ENCODE peak calls at places on chromosome 4, in seven cellular contexts. V, N, W, X, D, U and F are unnamed samples.

GRCh38 chr4:15976456-15977096 is 13.6 kb upstream of the FGFBP2 start:
- DNase-seq in V (no peak), N (no peak), W (no peak), X (no peak), D (no peak), U (no peak), F (no peak)

GRCh38 chr4:94262163-94263016 is 54.7 kb downstream of the SMARCAD1 start:
- DNase-seq in V (no peak), N (no peak), W (no peak), X (no peak), D (no peak), U (no peak), F (no peak)

GRCh38 chr4:52263612-52264011 is 212.5 kb downstream of the SPATA18 start:
- DNase-seq in V (no peak), N (no peak), W (no peak), X (no peak), D (no peak), U (no peak), F (no peak)

GRCh38 chr4:138199568-138200235 is 42.4 kb downstream of the SLC7A11 start:
- DNase-seq in V (no peak), N (no peak), W (no peak), X (peak), D (no peak), U (no peak), F (no peak)

GRCh38 chr4:26239796-26240195 is 81.0 kb upstream of the RBPJ start:
- DNase-seq in V (no peak), N (no peak), W (no peak), X (no peak), D (no peak), U (no peak), F (no peak)

GRCh38 chr4:71595576-71596108 is 188.2 kb downstream of the GC start:
- DNase-seq in V (no peak), N (no peak), W (no peak), X (no peak), D (no peak), U (no peak), F (no peak)

GRCh38 chr4:95537181-95537580 is 11.6 kb downstream of the UNC5C start:
- DNase-seq in V (no peak), N (no peak), W (no peak), X (no peak), D (no peak), U (no peak), F (no peak)

GRCh38 chr4:14908635-14909034 is 93.6 kb upstream of the CPEB2 start:
- DNase-seq in V (no peak), N (no peak), W (no peak), X (no peak), D (no peak), U (no peak), F (no peak)

GRCh38 chr4:23885943-23886590 is 3.8 kb downstream of the PPARGC1A start:
- DNase-seq in V (no peak), N (no peak), W (no peak), X (no peak), D (no peak), U (no peak), F (no peak)

GRCh38 chr4:153620352-153620751 is 63.7 kb upstream of the TLR2 start:
- DNase-seq in V (no peak), N (no peak), W (no peak), X (no peak), D (no peak), U (no peak), F (no peak)

GRCh38 chr4:84852081-84852480 is 114.4 kb downstream of the WDFY3 start:
- DNase-seq in V (no peak), N (no peak), W (no peak), X (no peak), D (no peak), U (no peak), F (no peak)

GRCh38 chr4:82900335-82901128 is at the start of gene THAP9:
- DNase-seq in V (peak), N (peak), W (peak), X (peak), D (peak), U (peak), F (peak)

GRCh38 chr4:38723726-38724506 is 58.9 kb downstream of the TLR10 start:
- DNase-seq in V (no peak), N (no peak), W (no peak), X (no peak), D (no peak), U (no peak), F (no peak)

GRCh38 chr4:76194325-76194724 is 19.3 kb downstream of the SCARB2 start:
- DNase-seq in V (no peak), N (no peak), W (no peak), X (no peak), D (no peak), U (no peak), F (no peak)

GRCh38 chr4:20809796-20810195 is 109.5 kb downstream of the PACRGL start:
- DNase-seq in V (no peak), N (no peak), W (no peak), X (peak), D (no peak), U (no peak), F (no peak)

GRCh38 chr4:138602664-138603063 is 360.5 kb upstream of the SLC7A11 start:
- DNase-seq in V (no peak), N (no peak), W (no peak), X (no peak), D (no peak), U (no peak), F (no peak)

GRCh38 chr4:99013402-99013843 is 17.9 kb downstream of the METAP1 start:
- DNase-seq in V (no peak), N (no peak), W (no peak), X (no peak), D (no peak), U (no peak), F (no peak)

GRCh38 chr4:100907465-100908454 is 389.9 kb upstream of the EMCN start:
- DNase-seq in V (no peak), N (no peak), W (no peak), X (no peak), D (no peak), U (no peak), F (no peak)

GRCh38 chr4:24988776-24989175 is 42.0 kb downstream of the LGI2 start:
- DNase-seq in V (no peak), N (no peak), W (no peak), X (no peak), D (no peak), U (no peak), F (no peak)

GRCh38 chr4:41880840-41881831 is 54.1 kb upstream of the TMEM33 start:
- DNase-seq in V (no peak), N (no peak), W (no peak), X (no peak), D (no peak), U (no peak), F (no peak)

GRCh38 chr4:158906073-158906472 is 137.2 kb downstream of the FNIP2 start:
- DNase-seq in V (no peak), N (no peak), W (no peak), X (no peak), D (no peak), U (no peak), F (peak)

GRCh38 chr4:168411318-168412150 is 68.8 kb downstream of the DDX60L start:
- DNase-seq in V (no peak), N (no peak), W (no peak), X (no peak), D (no peak), U (no peak), F (no peak)

GRCh38 chr4:173420324-173420752 is 21.4 kb upstream of the SCRG1 start:
- DNase-seq in V (no peak), N (no peak), W (no peak), X (no peak), D (no peak), U (no peak), F (peak)

GRCh38 chr4:38860788-38861424 is 4.3 kb upstream of the TLR6 start:
- DNase-seq in V (peak), N (peak), W (peak), X (no peak), D (peak), U (no peak), F (peak)

GRCh38 chr4:185237185-185237584 is 27.8 kb downstream of the SNX25 start:
- DNase-seq in V (no peak), N (no peak), W (no peak), X (no peak), D (no peak), U (no peak), F (no peak)

GRCh38 chr4:97747945-97748344 is 395.3 kb downstream of the STPG2 start:
- DNase-seq in V (no peak), N (no peak), W (no peak), X (no peak), D (no peak), U (no peak), F (no peak)

GRCh38 chr4:141912831-141913230 is 276.4 kb downstream of the IL15 start:
- DNase-seq in V (no peak), N (no peak), W (no peak), X (no peak), D (no peak), U (no peak), F (peak)

GRCh38 chr4:10456270-10457254 is 664 bp downstream of the ZNF518B start:
- DNase-seq in V (peak), N (peak), W (peak), X (no peak), D (peak), U (peak), F (peak)

GRCh38 chr4:145177906-145178538 is 2.4 kb downstream of the OTUD4 start:
- DNase-seq in V (no peak), N (no peak), W (peak), X (no peak), D (no peak), U (no peak), F (no peak)

GRCh38 chr4:22391548-22391947 is 124.3 kb downstream of the ADGRA3 start:
- DNase-seq in V (no peak), N (no peak), W (no peak), X (no peak), D (no peak), U (no peak), F (no peak)

GRCh38 chr4:168993724-168994510 is 16.1 kb downstream of the CBR4 start:
- DNase-seq in V (no peak), N (no peak), W (no peak), X (no peak), D (no peak), U (no peak), F (no peak)

GRCh38 chr4:159705334-159705733 is 602.5 kb downstream of the RAPGEF2 start:
- DNase-seq in V (no peak), N (no peak), W (no peak), X (no peak), D (no peak), U (no peak), F (no peak)

GRCh38 chr4:137755033-137755471 is 222.8 kb upstream of the PCDH18 start:
- DNase-seq in V (no peak), N (no peak), W (no peak), X (no peak), D (no peak), U (no peak), F (no peak)

GRCh38 chr4:47530801-47531200 is 45.7 kb downstream of the ATP10D start:
- DNase-seq in V (no peak), N (no peak), W (no peak), X (no peak), D (no peak), U (no peak), F (no peak)

GRCh38 chr4:71296945-71297344 is 41.9 kb upstream of the SLC4A4 start:
- DNase-seq in V (no peak), N (no peak), W (no peak), X (no peak), D (no peak), U (no peak), F (no peak)

GRCh38 chr4:185564355-185564754 is 29.0 kb upstream of the PDLIM3 start:
- DNase-seq in V (no peak), N (no peak), W (no peak), X (no peak), D (no peak), U (no peak), F (no peak)

GRCh38 chr4:142840516-142841123 is 5.5 kb downstream of the INPP4B start:
- DNase-seq in V (no peak), N (no peak), W (no peak), X (no peak), D (no peak), U (no peak), F (peak)

GRCh38 chr4:142846105-142846728 is at the start of gene INPP4B:
- DNase-seq in V (peak), N (peak), W (peak), X (peak), D (peak), U (peak), F (peak)

GRCh38 chr4:7101692-7102515 is 34.0 kb upstream of the GRPEL1 start:
- DNase-seq in V (peak), N (peak), W (peak), X (peak), D (peak), U (peak), F (peak)